ENCODE peak calls at places on chromosomes 13 and 19, in eight cellular contexts. D is IMR-90, Q is suprapubic skin, A is stomach, Z is erythroblast, R is HCT116, F is uterus, C is heart left ventricle. G is an unnamed sample.

GRCh38 chr19:406121-406711 is 2.7 kb downstream of the C2CD4C start:
- DNase-seq in D (no peak), F (no peak), Q (peak), R (no peak), C (no peak), A (no peak), Z (no peak), G (no peak)

GRCh38 chr13:45119469-45119989 is 781 bp upstream of the GTF2F2 start:
- DNase-seq in Z (peak), D (peak), C (no peak), Q (no peak), A (no peak), F (no peak), R (no peak), G (no peak)

GRCh38 chr13:107459430-107459829 is 755.9 kb downstream of the LIG4 start:
- DNase-seq in Q (no peak), F (no peak), R (no peak), A (no peak), C (no peak), D (peak), Z (no peak), G (no peak)

GRCh38 chr19:31338069-31338767 is 11.0 kb downstream of the TSHZ3 start:
- DNase-seq in F (peak), D (peak), C (peak), R (no peak), Q (no peak), A (no peak), Z (no peak), G (no peak)

GRCh38 chr13:89784161-89784809 is 1563.2 kb upstream of the MIR17HG start:
- DNase-seq in F (no peak), Q (no peak), D (no peak), A (no peak), R (no peak), C (peak), Z (no peak), G (no peak)

GRCh38 chr13:50149932-50150331 is 134.7 kb downstream of the KCNRG start:
- DNase-seq in Z (peak), C (peak), R (no peak), Q (no peak), D (no peak), F (peak), A (peak), G (no peak)

GRCh38 chr13:24899601-24900000 is 135.6 kb downstream of the RNF17 start:
- DNase-seq in A (no peak), C (no peak), R (no peak), Q (no peak), Z (no peak), F (no peak), D (peak), G (no peak)

GRCh38 chr13:51552027-51552426 is 32.2 kb upstream of the WDFY2 start:
- DNase-seq in D (no peak), Q (no peak), Z (peak), F (no peak), A (no peak), C (no peak), R (no peak), G (no peak)

GRCh38 chr19:55690109-55690768 is 15.2 kb downstream of the EPN1 start:
- DNase-seq in Q (no peak), A (no peak), C (no peak), R (no peak), D (no peak), F (no peak), Z (no peak), G (no peak)

GRCh38 chr13:48626077-48626449 is 27.7 kb upstream of the CYSLTR2 start:
- DNase-seq in F (peak), A (no peak), Q (no peak), D (peak), Z (peak), C (no peak), R (no peak), G (peak)

GRCh38 chr13:63541336-63541735 is 2125.7 kb upstream of the PCDH20 start:
- DNase-seq in A (no peak), Q (no peak), R (no peak), Z (no peak), F (no peak), D (no peak), C (no peak), G (no peak)

GRCh38 chr19:1237754-1238372 is at the start of gene CBARP:
- DNase-seq in Z (peak), F (peak), A (no peak), Q (no peak), R (no peak), D (no peak), C (peak), G (no peak)

GRCh38 chr19:40685563-40685962 is 4.9 kb downstream of the NUMBL start:
- DNase-seq in Q (no peak), F (no peak), C (no peak), Z (peak), D (no peak), R (no peak), A (no peak), G (no peak)

GRCh38 chr19:7725791-7726190 is 6.1 kb downstream of the CLEC4G start:
- DNase-seq in F (no peak), C (no peak), R (no peak), Q (no peak), Z (no peak), D (no peak), A (no peak), G (no peak)

GRCh38 chr19:42252365-42253244 is 2.3 kb downstream of the ERF start:
- DNase-seq in F (peak), Z (peak), A (no peak), C (no peak), R (no peak), Q (no peak), D (peak), G (no peak)

GRCh38 chr19:932647-933552 is 7.1 kb downstream of the ARID3A start:
- DNase-seq in Q (no peak), C (peak), Z (no peak), A (peak), F (peak), D (peak), R (no peak), G (no peak)

GRCh38 chr13:22561581-22561980 is 619.2 kb upstream of the SGCG start:
- DNase-seq in Z (no peak), C (no peak), A (no peak), D (no peak), Q (no peak), F (no peak), R (no peak), G (no peak)

GRCh38 chr19:11766597-11767591 is at the start of gene ZNF441:
- DNase-seq in Z (peak), D (peak), Q (peak), A (peak), F (peak), C (peak), R (peak), G (peak)
- TF ChIP-seq POLR2A in Z (peak), D (peak), Q (no peak), A (no peak), F (peak), C (no peak), R (no peak), G (no peak)

DNA sequence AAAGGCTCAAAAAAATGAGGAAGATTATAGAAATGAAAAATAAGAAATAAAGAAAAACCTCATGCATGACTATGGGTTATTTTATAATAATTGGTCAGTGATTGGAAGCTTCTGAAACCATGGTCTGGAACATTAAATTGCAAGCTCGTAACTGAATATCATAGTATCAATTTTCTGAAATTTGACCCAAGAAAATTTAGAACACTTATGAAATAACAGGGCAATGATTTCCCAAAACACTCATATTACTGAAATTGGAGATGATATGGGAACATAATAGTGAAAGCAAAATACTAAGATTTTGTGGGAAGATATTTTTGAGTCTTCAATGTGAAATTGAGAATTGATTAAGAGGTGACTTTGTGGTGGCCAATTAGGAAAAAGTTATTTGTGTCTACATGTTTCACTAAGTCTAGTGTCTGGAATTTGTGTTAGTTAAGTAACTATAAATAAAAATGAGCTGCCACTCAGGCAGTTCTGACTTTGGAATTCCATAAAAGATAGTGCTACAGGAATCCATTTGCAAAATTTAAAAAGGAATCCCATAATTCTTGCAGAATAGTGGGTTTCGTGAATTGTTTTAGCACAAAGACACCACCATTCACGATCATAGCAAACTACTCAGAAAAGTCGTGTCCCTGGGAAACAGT is 603.0 kb downstream of the LMO7 start:
- DNase-seq in D (no peak), C (no peak), F (no peak), Q (no peak), R (no peak), Z (no peak), A (no peak), G (no peak)
- TF ChIP-seq POLR2A in D (no peak), C (no peak), F (no peak), Q (no peak), R (no peak), Z (no peak), A (no peak), G (no peak)

GRCh38 chr19:12064266-12065099 is at the start of gene ZNF844:
- DNase-seq in D (peak), Z (peak), R (no peak), Q (peak), F (peak), C (peak), A (peak), G (no peak)
- TF ChIP-seq POLR2A in D (peak), Z (peak), R (no peak), Q (peak), F (peak), C (peak), A (no peak), G (peak)

DNA sequence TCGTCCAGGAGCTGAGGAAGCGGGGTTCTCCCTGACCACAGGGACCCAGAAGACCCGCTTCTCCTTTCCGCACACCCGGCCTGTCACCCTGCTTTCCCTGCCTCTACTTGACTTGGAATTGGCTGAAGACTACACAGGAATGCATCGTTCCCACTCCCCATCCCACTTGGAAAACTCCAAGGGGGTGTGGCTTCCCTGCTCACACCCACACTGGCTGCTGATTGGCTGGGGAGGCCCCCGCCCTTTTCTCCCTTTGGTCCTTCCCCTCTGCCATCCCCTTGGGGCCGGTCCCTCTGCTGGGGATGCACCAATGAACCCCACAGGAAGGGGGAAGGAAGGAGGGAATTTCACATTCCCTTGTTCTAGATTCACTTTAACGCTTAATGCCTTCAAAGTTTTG is 18.9 kb downstream of the VASP start:
- DNase-seq in A (peak), Q (no peak), D (peak), C (peak), R (no peak), Z (no peak), F (peak), G (no peak)
- TF ChIP-seq POLR2A in A (no peak), Q (no peak), D (no peak), C (no peak), R (no peak), Z (no peak), F (no peak), G (no peak)

GRCh38 chr13:47252627-47253026 is 355.8 kb upstream of the HTR2A start:
- DNase-seq in A (no peak), Z (no peak), Q (no peak), D (peak), C (no peak), F (no peak), R (no peak), G (no peak)

GRCh38 chr13:47256618-47257017 is 359.8 kb upstream of the HTR2A start:
- DNase-seq in C (no peak), D (peak), R (no peak), Q (no peak), A (no peak), F (no peak), Z (no peak), G (no peak)

DNA sequence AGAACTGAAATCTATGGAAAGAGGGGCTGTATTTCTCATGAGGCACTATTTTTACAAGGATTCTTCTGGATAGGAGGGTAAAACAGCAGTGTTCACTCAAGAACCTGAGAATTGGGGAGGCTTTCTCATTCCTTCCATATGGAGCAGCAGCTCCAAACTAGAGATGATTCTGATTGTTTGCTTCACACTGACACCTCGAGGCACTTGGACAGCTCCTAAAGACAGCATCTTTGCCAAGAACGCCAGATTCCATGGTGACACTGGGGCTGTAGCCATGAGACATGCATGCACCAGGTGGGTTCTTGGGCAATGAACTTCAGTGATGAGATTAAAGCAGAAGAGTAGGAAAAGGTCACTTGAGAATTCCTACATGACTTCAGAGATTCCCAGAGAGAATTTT is 361.5 kb upstream of the HTR2A start:
- DNase-seq in F (no peak), Q (no peak), C (no peak), Z (no peak), A (no peak), R (no peak), D (no peak), G (no peak)
- TF ChIP-seq POLR2A in F (no peak), Q (no peak), C (no peak), Z (no peak), A (no peak), R (no peak), D (no peak), G (no peak)